ENCODE peak calls at places on chromosomes 7 and 10, in four cellular contexts. One of them, this sample, is unnamed.
A peak's percentile ranks its signal among the peaks of the same experiment; 100 is the strongest.

GRCh38 chr7:4119848-4120247 is 562.2 kb upstream of the FOXK1 start:
- DNase-seq in CD8-positive, alpha-beta T cell: no peak
- DNase-seq in ascending aorta: no peak
- DNase-seq in tibial nerve: no peak
- DNase-seq in this sample: no peak

GRCh38 chr7:45088146-45088701 is 545 bp downstream of the NACAD start:
- DNase-seq in ascending aorta: no peak
- DNase-seq in tibial nerve: no peak
- DNase-seq in CD8-positive, alpha-beta T cell: no peak
- DNase-seq in this sample: no peak

GRCh38 chr7:26726051-26726450 is 138.3 kb downstream of the SKAP2 start:
- DNase-seq in ascending aorta: no peak
- DNase-seq in CD8-positive, alpha-beta T cell: no peak
- DNase-seq in tibial nerve: no peak
- DNase-seq in this sample: no peak

GRCh38 chr7:105776068-105776790 is 100.2 kb downstream of the ATXN7L1 start:
- DNase-seq in CD8-positive, alpha-beta T cell: no peak
- DNase-seq in tibial nerve: peak; percentile 76
- DNase-seq in ascending aorta: peak; percentile 75
- DNase-seq in this sample: peak; percentile 39

GRCh38 chr10:33216661-33217427 is 117.6 kb downstream of the NRP1 start:
- DNase-seq in CD8-positive, alpha-beta T cell: no peak
- DNase-seq in tibial nerve: no peak
- DNase-seq in ascending aorta: no peak
- DNase-seq in this sample: no peak

GRCh38 chr10:88278912-88279311 is 304.2 kb downstream of the RNLS start:
- DNase-seq in CD8-positive, alpha-beta T cell: no peak
- DNase-seq in ascending aorta: no peak
- DNase-seq in tibial nerve: no peak
- DNase-seq in this sample: no peak

GRCh38 chr10:23557777-23558176 is 118.9 kb downstream of the OTUD1 start:
- DNase-seq in CD8-positive, alpha-beta T cell: no peak
- DNase-seq in ascending aorta: no peak
- DNase-seq in tibial nerve: no peak
- DNase-seq in this sample: no peak

GRCh38 chr10:132527338-132528063 is 10.1 kb upstream of the INPP5A start:
- DNase-seq in ascending aorta: no peak
- DNase-seq in tibial nerve: no peak
- DNase-seq in CD8-positive, alpha-beta T cell: no peak
- DNase-seq in this sample: peak; percentile 5

GRCh38 chr10:4399571-4399970 is 426.4 kb upstream of the AKR1E2 start:
- DNase-seq in ascending aorta: no peak
- DNase-seq in tibial nerve: no peak
- DNase-seq in CD8-positive, alpha-beta T cell: no peak
- DNase-seq in this sample: no peak

GRCh38 chr10:69332278-69333010 is 54.1 kb downstream of the HK1 start:
- DNase-seq in CD8-positive, alpha-beta T cell: no peak
- DNase-seq in tibial nerve: no peak
- DNase-seq in ascending aorta: no peak
- DNase-seq in this sample: peak; percentile 58

GRCh38 chr7:93148135-93148534 is at the start of gene SAMD9L:
- DNase-seq in ascending aorta: no peak
- DNase-seq in CD8-positive, alpha-beta T cell: no peak
- DNase-seq in tibial nerve: no peak
- DNase-seq in this sample: no peak

GRCh38 chr7:44750424-44750823 is 1.8 kb downstream of the ZMIZ2 start:
- DNase-seq in ascending aorta: no peak
- DNase-seq in CD8-positive, alpha-beta T cell: no peak
- DNase-seq in tibial nerve: no peak
- DNase-seq in this sample: no peak

GRCh38 chr10:120455004-120455403 is 2.0 kb upstream of the PLPP4 start:
- DNase-seq in ascending aorta: no peak
- DNase-seq in tibial nerve: no peak
- DNase-seq in CD8-positive, alpha-beta T cell: no peak
- DNase-seq in this sample: no peak

GRCh38 chr7:108204281-108204796 is 74.2 kb upstream of the LAMB4 start:
- DNase-seq in tibial nerve: no peak
- DNase-seq in CD8-positive, alpha-beta T cell: no peak
- DNase-seq in ascending aorta: no peak
- DNase-seq in this sample: no peak

GRCh38 chr7:5488286-5488878 is 64.7 kb upstream of the TNRC18 start:
- DNase-seq in CD8-positive, alpha-beta T cell: no peak
- DNase-seq in ascending aorta: no peak
- DNase-seq in tibial nerve: no peak
- DNase-seq in this sample: no peak

GRCh38 chr7:94276797-94277196 is 117.9 kb upstream of the COL1A2 start:
- DNase-seq in CD8-positive, alpha-beta T cell: no peak
- DNase-seq in ascending aorta: no peak
- DNase-seq in tibial nerve: no peak
- DNase-seq in this sample: no peak

GRCh38 chr10:23755557-23755956 is 316.7 kb downstream of the OTUD1 start:
- DNase-seq in CD8-positive, alpha-beta T cell: no peak
- DNase-seq in tibial nerve: no peak
- DNase-seq in ascending aorta: no peak
- DNase-seq in this sample: no peak

GRCh38 chr10:92816106-92816505 is 32.2 kb upstream of the EXOC6 start:
- DNase-seq in CD8-positive, alpha-beta T cell: no peak
- DNase-seq in ascending aorta: no peak
- DNase-seq in tibial nerve: no peak
- DNase-seq in this sample: no peak

GRCh38 chr10:72330059-72330426 is 24.7 kb downstream of the DNAJB12 start:
- DNase-seq in ascending aorta: no peak
- DNase-seq in CD8-positive, alpha-beta T cell: no peak
- DNase-seq in tibial nerve: no peak
- DNase-seq in this sample: no peak

GRCh38 chr10:72333111-72334012 is 21.4 kb downstream of the DNAJB12 start:
- DNase-seq in tibial nerve: no peak
- DNase-seq in CD8-positive, alpha-beta T cell: no peak
- DNase-seq in ascending aorta: no peak
- DNase-seq in this sample: no peak

GRCh38 chr10:72332423-72333110 is 22.2 kb downstream of the DNAJB12 start:
- DNase-seq in ascending aorta: no peak
- DNase-seq in CD8-positive, alpha-beta T cell: no peak
- DNase-seq in tibial nerve: no peak
- DNase-seq in this sample: no peak

GRCh38 chr10:72329290-72330058 is 25.2 kb downstream of the DNAJB12 start:
- DNase-seq in ascending aorta: no peak
- DNase-seq in CD8-positive, alpha-beta T cell: no peak
- DNase-seq in tibial nerve: no peak
- DNase-seq in this sample: no peak

GRCh38 chr10:72331575-72332422 is 22.9 kb downstream of the DNAJB12 start:
- DNase-seq in tibial nerve: no peak
- DNase-seq in ascending aorta: peak; percentile 92
- DNase-seq in CD8-positive, alpha-beta T cell: peak; percentile 86
- DNase-seq in this sample: peak; percentile 86
- H3K4me1 ChIP-seq in tibial nerve: peaks cover 79% of the 10 kb centered on the region
- H3K4me1 ChIP-seq in ascending aorta: no peaks in the 10 kb centered on the region
- H3K4me1 ChIP-seq in CD8-positive, alpha-beta T cell: peaks cover 94% of the 10 kb centered on the region
- H3K4me1 ChIP-seq in this sample: peaks cover 46% of the 10 kb centered on the region

DNA sequence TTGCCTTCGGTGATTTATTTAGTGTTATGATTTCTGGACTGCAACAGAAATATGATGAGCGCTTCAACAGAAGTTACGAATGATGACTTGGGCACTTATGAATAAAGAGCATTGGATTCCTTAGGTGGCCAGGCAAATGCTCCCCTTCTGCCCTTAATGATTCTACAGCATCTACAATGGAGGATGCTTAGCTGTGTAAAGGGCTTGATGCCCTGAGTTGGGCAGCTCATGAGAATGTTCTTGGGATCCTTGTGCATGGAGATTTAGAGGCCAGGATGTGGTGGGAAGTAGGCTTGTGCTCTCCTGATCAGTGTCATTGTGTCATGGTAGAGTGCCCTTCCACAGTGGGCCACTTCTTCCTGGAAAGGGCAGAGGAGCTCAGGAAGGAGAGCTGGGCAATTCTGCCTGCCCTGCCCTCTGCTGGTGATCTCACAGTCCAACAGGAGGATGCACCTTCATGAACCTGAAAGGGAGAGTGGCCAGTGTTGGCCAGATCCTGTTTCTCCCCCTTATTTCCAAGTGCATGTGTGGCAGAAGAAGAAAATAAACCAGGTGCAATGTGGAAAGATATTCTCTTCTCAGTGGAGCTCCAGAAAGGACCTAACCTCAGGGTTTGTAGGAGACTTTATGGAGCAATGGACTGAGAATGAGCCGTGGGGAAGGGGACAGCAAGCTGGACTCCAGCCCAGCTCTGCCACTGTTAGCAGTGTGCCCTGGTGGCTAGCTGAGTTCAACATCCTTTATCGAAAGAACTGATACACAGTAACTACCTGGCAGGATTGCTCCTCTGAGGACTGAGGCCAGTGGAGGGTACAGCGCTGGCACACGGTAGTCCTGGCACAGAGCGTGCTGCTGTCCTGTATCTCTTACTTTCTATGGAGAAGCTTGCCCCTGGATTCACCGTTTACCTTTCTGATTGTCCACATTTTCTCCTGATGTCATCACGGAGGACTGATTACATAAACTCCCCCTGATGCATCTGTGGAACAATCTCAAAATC is 182.9 kb downstream of the BMPER start:
- DNase-seq in tibial nerve: no peak
- DNase-seq in CD8-positive, alpha-beta T cell: no peak
- DNase-seq in ascending aorta: no peak
- DNase-seq in this sample: peak; percentile 37
- TF ChIP-seq CTCF in tibial nerve: no peak
- TF ChIP-seq CTCF in CD8-positive, alpha-beta T cell: no peak
- TF ChIP-seq CTCF in ascending aorta: no peak
- TF ChIP-seq CTCF in this sample: peak; percentile 23

DNA sequence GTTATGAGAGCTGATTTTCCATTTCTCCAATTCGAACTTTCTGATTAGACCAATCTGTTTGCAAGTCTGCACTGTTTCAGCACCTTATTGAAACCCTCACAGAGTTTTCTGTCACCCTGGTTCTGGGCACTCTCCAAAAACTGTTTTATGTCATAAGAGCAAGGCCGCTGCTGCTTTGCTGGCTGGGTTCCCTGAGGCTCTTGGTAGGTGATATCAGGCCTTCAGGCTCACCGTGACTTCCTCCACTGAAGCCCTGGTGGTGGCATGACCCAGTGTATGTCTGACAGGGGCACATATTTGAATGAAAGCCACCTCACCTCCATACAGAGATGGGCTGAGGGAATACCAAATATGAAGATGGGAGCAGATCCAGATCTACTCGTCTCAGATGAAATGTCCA is 8.3 kb downstream of the RABGEF1 start:
- DNase-seq in CD8-positive, alpha-beta T cell: no peak
- DNase-seq in tibial nerve: no peak
- DNase-seq in ascending aorta: no peak
- DNase-seq in this sample: no peak
- H3K4me1 ChIP-seq in CD8-positive, alpha-beta T cell: no peaks in the 10 kb centered on the region
- H3K4me1 ChIP-seq in tibial nerve: peaks cover 12% of the 10 kb centered on the region
- H3K4me1 ChIP-seq in ascending aorta: peaks cover 3% of the 10 kb centered on the region
- H3K4me1 ChIP-seq in this sample: no peaks in the 10 kb centered on the region

DNA sequence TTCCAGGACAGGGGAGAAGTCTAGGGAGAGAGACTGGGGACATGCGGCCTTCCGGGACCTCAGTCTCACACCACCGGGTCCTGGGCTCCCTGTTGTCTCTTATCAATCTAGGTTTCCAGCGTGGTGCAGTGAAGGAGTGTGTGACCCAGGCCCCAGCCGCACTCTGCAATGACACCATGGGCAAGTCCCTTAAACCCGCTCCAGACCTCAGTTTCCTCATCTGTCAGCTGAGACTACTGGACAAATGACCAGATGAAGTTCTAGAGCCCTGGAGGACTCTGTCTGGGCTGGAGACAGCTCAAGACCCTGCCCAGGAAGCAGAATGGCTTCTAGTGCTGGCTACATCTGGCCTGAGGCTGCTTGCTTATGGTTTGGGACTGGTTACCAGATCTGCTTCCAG is 20.1 kb upstream of the EIF5AL1 start:
- DNase-seq in CD8-positive, alpha-beta T cell: no peak
- DNase-seq in tibial nerve: no peak
- DNase-seq in ascending aorta: no peak
- DNase-seq in this sample: no peak
- TF ChIP-seq CTCF in CD8-positive, alpha-beta T cell: no peak
- TF ChIP-seq CTCF in tibial nerve: no peak
- TF ChIP-seq CTCF in ascending aorta: no peak
- TF ChIP-seq CTCF in this sample: no peak

GRCh38 chr7:29564455-29565185 is 985 bp downstream of the PRR15 start:
- DNase-seq in CD8-positive, alpha-beta T cell: no peak
- DNase-seq in ascending aorta: peak; percentile 77
- DNase-seq in tibial nerve: no peak
- DNase-seq in this sample: peak; percentile 73
- H3K4me1 ChIP-seq in CD8-positive, alpha-beta T cell: peaks cover 11% of the 10 kb centered on the region
- H3K4me1 ChIP-seq in ascending aorta: peaks cover 11% of the 10 kb centered on the region
- H3K4me1 ChIP-seq in tibial nerve: peaks cover 28% of the 10 kb centered on the region
- H3K4me1 ChIP-seq in this sample: peaks cover 35% of the 10 kb centered on the region

GRCh38 chr7:91082854-91083495 is 181.3 kb upstream of the FZD1 start:
- DNase-seq in tibial nerve: no peak
- DNase-seq in ascending aorta: no peak
- DNase-seq in CD8-positive, alpha-beta T cell: no peak
- DNase-seq in this sample: no peak
- TF ChIP-seq CTCF in tibial nerve: peak; percentile 44
- TF ChIP-seq CTCF in ascending aorta: peak; percentile 64
- TF ChIP-seq CTCF in CD8-positive, alpha-beta T cell: peak; percentile 39
- TF ChIP-seq CTCF in this sample: no peak

GRCh38 chr7:151083824-151084160 is 499 bp upstream of the TMUB1 start:
- DNase-seq in CD8-positive, alpha-beta T cell: no peak
- DNase-seq in tibial nerve: no peak
- DNase-seq in ascending aorta: no peak
- DNase-seq in this sample: no peak
- H3K4me1 ChIP-seq in CD8-positive, alpha-beta T cell: peaks cover 66% of the 10 kb centered on the region
- H3K4me1 ChIP-seq in tibial nerve: peaks cover 51% of the 10 kb centered on the region
- H3K4me1 ChIP-seq in ascending aorta: peaks cover 32% of the 10 kb centered on the region
- H3K4me1 ChIP-seq in this sample: peaks cover 56% of the 10 kb centered on the region

GRCh38 chr7:148611692-148612091 is 21.1 kb downstream of the C7orf33 start:
- DNase-seq in ascending aorta: no peak
- DNase-seq in CD8-positive, alpha-beta T cell: no peak
- DNase-seq in tibial nerve: no peak
- DNase-seq in this sample: no peak
- TF ChIP-seq CTCF in ascending aorta: no peak
- TF ChIP-seq CTCF in CD8-positive, alpha-beta T cell: no peak
- TF ChIP-seq CTCF in tibial nerve: no peak
- TF ChIP-seq CTCF in this sample: no peak

GRCh38 chr10:34775044-34775637 is 40.0 kb downstream of the PARD3 start:
- DNase-seq in CD8-positive, alpha-beta T cell: no peak
- DNase-seq in ascending aorta: no peak
- DNase-seq in tibial nerve: no peak
- DNase-seq in this sample: no peak
- H3K4me1 ChIP-seq in CD8-positive, alpha-beta T cell: no peaks in the 10 kb centered on the region
- H3K4me1 ChIP-seq in ascending aorta: no peaks in the 10 kb centered on the region
- H3K4me1 ChIP-seq in tibial nerve: peaks cover 33% of the 10 kb centered on the region
- H3K4me1 ChIP-seq in this sample: peaks cover 32% of the 10 kb centered on the region

GRCh38 chr10:117074621-117075020 is 63.4 kb downstream of the VAX1 start:
- DNase-seq in tibial nerve: no peak
- DNase-seq in ascending aorta: no peak
- DNase-seq in CD8-positive, alpha-beta T cell: no peak
- DNase-seq in this sample: peak; percentile 31
- TF ChIP-seq CTCF in tibial nerve: no peak
- TF ChIP-seq CTCF in ascending aorta: no peak
- TF ChIP-seq CTCF in CD8-positive, alpha-beta T cell: no peak
- TF ChIP-seq CTCF in this sample: peak; percentile 16